ENCODE peak calls at places on chromosome X, in six cellular contexts. Q is heart right ventricle; C is AG10803; Y is foreskin fibroblast; X is tibial nerve; T is naive thymus-derived CD4-positive, alpha-beta T cell. S is an unnamed sample.
A peak's percentile ranks its signal among the peaks of the same experiment; 100 is the strongest.

GRCh38 chrX:1242901-1243402 is 25.7 kb upstream of the CSF2RA start:
- DNase-seq in X (no peak), T (no peak), Q (no peak), C (no peak), Y (no peak), S (no peak)

GRCh38 chrX:42686706-42687105 is 91.3 kb downstream of the PPP1R2C start:
- DNase-seq in Q (no peak), C (peak; percentile 34), Y (peak; percentile 21), T (no peak), X (no peak), S (no peak)

GRCh38 chrX:2550288-2551020 is 49.7 kb upstream of the DHRSX start:
- DNase-seq in Q (no peak), Y (no peak), T (no peak), X (no peak), C (no peak), S (no peak)

GRCh38 chrX:48939417-48940228 is 17.8 kb downstream of the OTUD5 start:
- DNase-seq in C (no peak), Q (no peak), Y (no peak), T (no peak), X (no peak), S (no peak)

GRCh38 chrX:70755850-70756249 is 152.7 kb downstream of the TEX11 start:
- DNase-seq in Y (no peak), T (no peak), Q (no peak), X (no peak), C (no peak), S (no peak)

GRCh38 chrX:103330601-103331397 is 760 bp downstream of the TCEAL7 start:
- DNase-seq in X (no peak), Q (no peak), Y (no peak), C (no peak), T (no peak), S (no peak)

GRCh38 chrX:17414057-17414658 is 39.2 kb downstream of the NHS start:
- DNase-seq in Q (no peak), Y (no peak), X (no peak), C (no peak), T (no peak), S (no peak)

GRCh38 chrX:45755719-45756118 is 555.0 kb upstream of the DIPK2B start:
- DNase-seq in Q (no peak), T (no peak), X (no peak), Y (no peak), C (no peak), S (no peak)

GRCh38 chrX:24425806-24426205 is 39.3 kb upstream of the PDK3 start:
- DNase-seq in Y (no peak), T (no peak), X (no peak), C (no peak), Q (no peak), S (no peak)

GRCh38 chrX:155888139-155888538 is 7.0 kb downstream of the VAMP7 start:
- DNase-seq in C (peak; percentile 83), Q (no peak), Y (peak; percentile 56), T (no peak), X (no peak), S (peak; percentile 27)

GRCh38 chrX:24928114-24928513 is 87.7 kb downstream of the ARX start:
- DNase-seq in C (no peak), T (no peak), Y (no peak), Q (no peak), X (no peak), S (no peak)

GRCh38 chrX:53456254-53456653 is 22.1 kb upstream of the HSD17B10 start:
- DNase-seq in T (no peak), Y (peak; percentile 48), C (peak; percentile 61), Q (no peak), X (no peak), S (no peak)

GRCh38 chrX:24306430-24306829 is 7.4 kb downstream of the SUPT20HL2 start:
- DNase-seq in X (no peak), Q (no peak), Y (no peak), C (no peak), T (no peak), S (no peak)

GRCh38 chrX:23505531-23506303 is 161.6 kb upstream of the PRDX4 start:
- DNase-seq in C (no peak), X (no peak), Q (no peak), Y (no peak), T (no peak), S (no peak)

GRCh38 chrX:17627026-17627425 is 110.3 kb upstream of the SCML1 start:
- DNase-seq in Q (no peak), Y (no peak), X (no peak), T (no peak), C (no peak), S (no peak)

GRCh38 chrX:145825896-145826295 is 8.3 kb downstream of the SLITRK2 start:
- DNase-seq in T (no peak), X (no peak), C (no peak), Y (no peak), Q (no peak), S (no peak)

GRCh38 chrX:2707334-2707760 is 16.3 kb downstream of the CD99 start:
- DNase-seq in T (no peak), Y (peak; percentile 95), C (peak; percentile 95), Q (peak; percentile 34), X (peak; percentile 52), S (peak; percentile 72)

GRCh38 chrX:120731386-120731785 is 101.5 kb upstream of the C1GALT1C1 start:
- DNase-seq in C (peak; percentile 48), Q (no peak), T (no peak), X (no peak), Y (peak; percentile 32), S (no peak)

GRCh38 chrX:53237056-53237455 is 12.0 kb upstream of the KDM5C start:
- DNase-seq in Y (no peak), C (no peak), X (no peak), T (no peak), Q (no peak), S (no peak)

GRCh38 chrX:102976793-102977495 is 39.9 kb downstream of the RAB40AL start:
- DNase-seq in Y (peak; percentile 61), X (no peak), Q (no peak), T (no peak), C (peak; percentile 83), S (peak; percentile 19)

DNA sequence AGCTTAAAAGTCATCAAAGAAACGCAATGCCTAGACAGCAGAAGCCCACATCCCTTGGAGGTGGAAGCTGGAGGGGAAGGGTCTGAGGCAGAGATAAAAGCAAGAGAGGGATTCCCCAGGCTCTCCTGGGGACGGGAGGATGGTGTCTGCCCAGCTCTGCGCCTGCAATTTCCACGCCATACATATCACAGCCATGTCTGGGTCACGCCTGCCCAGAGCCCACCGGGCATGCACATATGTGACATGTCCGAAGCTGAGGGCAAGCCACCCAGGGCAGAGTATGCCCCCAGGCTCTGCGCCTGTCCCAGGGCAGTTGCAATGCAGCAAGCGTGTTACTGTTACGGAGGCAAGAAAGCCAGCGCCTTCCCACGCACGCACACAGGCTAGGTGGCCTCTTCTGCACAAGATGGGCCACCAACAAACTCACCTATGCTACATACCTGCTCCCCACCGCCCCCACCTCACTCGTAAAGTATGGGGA is 1.2 kb downstream of the FGF13 start:
- DNase-seq in Y (no peak), T (no peak), X (no peak), Q (no peak), C (no peak), S (no peak)
- H3K4me3 ChIP-seq in Y (peak overlapping the region; percentile 36), T (no peak overlapping the region), X (peak overlapping the region; percentile 59), Q (peak overlapping the region; percentile 51), C (peak overlapping the region; percentile 48), S (peak overlapping the region; percentile 40)

GRCh38 chrX:5646818-5647217 is 581.8 kb downstream of the NLGN4X start:
- DNase-seq in C (no peak), Q (no peak), T (no peak), Y (no peak), X (no peak), S (no peak)

GRCh38 chrX:5644786-5645185 is 583.9 kb downstream of the NLGN4X start:
- DNase-seq in Q (no peak), X (no peak), Y (no peak), T (no peak), C (no peak), S (no peak)

GRCh38 chrX:5650904-5651303 is 577.8 kb downstream of the NLGN4X start:
- DNase-seq in C (no peak), Q (no peak), T (no peak), Y (no peak), X (no peak), S (no peak)

DNA sequence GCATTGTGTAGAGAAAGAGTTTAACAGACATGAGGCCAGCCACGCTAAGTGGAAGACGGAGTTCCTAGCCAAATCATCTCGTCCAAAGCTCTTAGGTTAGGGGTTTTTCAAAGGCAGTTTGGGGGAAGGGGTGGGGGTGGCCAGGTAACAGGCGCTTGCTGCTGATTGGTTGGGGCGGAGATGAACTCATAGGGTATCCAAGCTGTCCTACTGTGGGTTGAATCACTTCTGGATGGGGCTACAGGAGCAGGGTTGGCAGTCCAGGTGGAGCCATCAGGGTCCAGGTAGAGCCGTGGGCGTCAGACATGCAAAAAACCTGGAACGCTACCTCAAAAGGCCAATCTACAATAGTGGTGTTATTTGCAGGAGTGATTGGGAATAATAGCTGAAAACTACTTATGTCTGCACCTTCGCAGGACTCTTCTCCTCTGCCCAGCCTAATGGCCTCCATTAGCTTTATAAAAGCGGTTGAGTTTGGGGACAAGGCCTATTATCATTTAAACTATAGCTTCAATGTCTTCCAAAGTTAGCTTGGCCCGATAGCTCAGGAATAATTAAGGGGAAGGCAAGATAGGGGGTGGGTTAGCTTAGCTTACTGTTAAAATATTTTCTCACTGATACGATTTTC is 579.6 kb downstream of the NLGN4X start:
- DNase-seq in Q (no peak), X (no peak), T (no peak), Y (no peak), C (no peak), S (no peak)
- H3K4me3 ChIP-seq in Q (no peak overlapping the region), X (no peak overlapping the region), T (no peak overlapping the region), Y (no peak overlapping the region), C (no peak overlapping the region), S (no peak overlapping the region)

GRCh38 chrX:149825424-149825823 is 43.7 kb downstream of the MAGEA9 start:
- DNase-seq in T (no peak), Q (peak; percentile 18), X (no peak), Y (no peak), C (no peak), S (no peak)

GRCh38 chrX:149827254-149827653 is 45.5 kb downstream of the MAGEA9 start:
- DNase-seq in Q (no peak), X (no peak), C (no peak), Y (no peak), T (no peak), S (no peak)

GRCh38 chrX:149831473-149831872 is 49.5 kb upstream of the MAGEA8 start:
- DNase-seq in C (no peak), X (no peak), T (no peak), Q (no peak), Y (no peak), S (no peak)

GRCh38 chrX:149830192-149830873 is 48.6 kb downstream of the MAGEA9 start:
- DNase-seq in Q (no peak), T (no peak), C (peak; percentile 21), Y (peak; percentile 2), X (no peak), S (no peak)

DNA sequence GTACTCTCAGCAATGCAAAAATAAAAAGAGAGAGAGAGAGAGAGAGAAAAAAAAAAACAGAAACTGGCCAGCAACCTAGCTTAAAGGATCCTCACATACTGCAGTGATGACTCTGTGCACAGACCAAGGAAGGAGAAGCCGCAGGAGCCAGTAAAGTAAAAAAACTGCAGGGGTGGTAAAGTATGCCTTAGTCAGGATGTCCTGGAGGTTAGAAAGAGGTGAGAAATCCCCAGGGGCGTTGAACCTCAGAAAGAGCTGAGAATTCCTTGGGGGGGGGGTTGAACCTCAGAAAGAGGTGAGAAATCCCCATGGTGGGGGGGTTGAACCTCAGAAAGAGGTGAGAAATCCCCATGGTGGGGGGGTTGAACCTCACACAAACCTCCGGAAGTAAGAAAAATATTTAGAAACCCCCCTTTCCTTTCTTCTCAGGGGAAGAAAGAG is 48.0 kb downstream of the MAGEA9 start:
- DNase-seq in Q (no peak), C (peak; percentile 39), X (no peak), Y (peak; percentile 12), T (no peak), S (no peak)
- H3K4me3 ChIP-seq in Q (peak overlapping the region; percentile 30), C (no peak overlapping the region), X (peak overlapping the region; percentile 39), Y (no peak overlapping the region), T (peak overlapping the region; percentile 32), S (no peak overlapping the region)

GRCh38 chrX:119625843-119626242 is 19.6 kb upstream of the NKRF start:
- DNase-seq in C (no peak), Q (no peak), Y (no peak), X (no peak), T (no peak), S (no peak)
- H3K4me3 ChIP-seq in C (no peak overlapping the region), Q (no peak overlapping the region), Y (no peak overlapping the region), X (no peak overlapping the region), T (no peak overlapping the region), S (no peak overlapping the region)